ENCODE peak calls at places on chromosome 21, in nine cellular contexts. J is RKO, U is mucosa of descending colon, L is smooth muscle cell of the brain vasculature, F is amygdala, G is AML-193, Q is prostate gland, I is NCI-H1092 treated with DMSO at 0.1 percent for 48 hours, S is PC-3. C is an unnamed sample.

GRCh38 chr21:38306833-38307232 is 50.0 kb downstream of the KCNJ15 start:
- DNase-seq in J (no peak), U (no peak), L (no peak), F (no peak), G (no peak), Q (no peak), I (no peak), S (no peak), C (no peak)

GRCh38 chr21:39863111-39863510 is 4.1 kb upstream of the PCP4 start:
- DNase-seq in J (no peak), U (no peak), L (no peak), F (no peak), G (no peak), Q (no peak), I (peak; percentile 95), S (peak; percentile 59), C (peak; percentile 25)

GRCh38 chr21:17612023-17612564 is 607 bp downstream of the BTG3 start:
- DNase-seq in J (peak; percentile 29), U (peak; percentile 76), L (no peak), F (no peak), G (no peak), Q (peak; percentile 25), I (peak; percentile 42), S (no peak), C (peak; percentile 53)

GRCh38 chr21:44802396-44803153 is 955 bp upstream of the UBE2G2 start:
- DNase-seq in J (peak; percentile 61), U (no peak), L (no peak), F (no peak), G (no peak), Q (no peak), I (no peak), S (peak; percentile 51), C (peak; percentile 21)

GRCh38 chr21:45511007-45511406 is 31.2 kb downstream of the SLC19A1 start:
- DNase-seq in J (no peak), U (peak; percentile 31), L (no peak), F (no peak), G (no peak), Q (no peak), I (no peak), S (no peak), C (no peak)

GRCh38 chr21:45531393-45532215 is 10.6 kb downstream of the SLC19A1 start:
- DNase-seq in J (no peak), U (peak; percentile 52), L (no peak), F (no peak), G (no peak), Q (no peak), I (no peak), S (no peak), C (no peak)

GRCh38 chr21:16789636-16790035 is 723.2 kb upstream of the CXADR start:
- DNase-seq in J (no peak), U (no peak), L (no peak), F (no peak), G (no peak), Q (no peak), I (no peak), S (no peak), C (no peak)

GRCh38 chr21:44738621-44739020 is 27.2 kb upstream of the TSPEAR start:
- DNase-seq in J (no peak), U (no peak), L (no peak), F (no peak), G (no peak), Q (no peak), I (no peak), S (no peak), C (no peak)

GRCh38 chr21:29148535-29148934 is 18.1 kb downstream of the MAP3K7CL start:
- DNase-seq in J (no peak), U (no peak), L (no peak), F (no peak), G (peak; percentile 73), Q (peak; percentile 47), I (no peak), S (no peak), C (no peak)

GRCh38 chr21:34807881-34808568 is 139.2 kb downstream of the CLIC6 start:
- DNase-seq in J (peak; percentile 83), U (no peak), L (peak; percentile 59), F (no peak), G (no peak), Q (no peak), I (no peak), S (peak; percentile 87), C (no peak)

GRCh38 chr21:31668651-31669491 is 9.4 kb downstream of the SOD1 start:
- DNase-seq in J (no peak), U (no peak), L (no peak), F (no peak), G (no peak), Q (no peak), I (no peak), S (no peak), C (no peak)

GRCh38 chr21:25561668-25562641 is 45.3 kb downstream of the MRPL39 start:
- DNase-seq in J (peak; percentile 74), U (peak; percentile 76), L (no peak), F (no peak), G (peak; percentile 69), Q (no peak), I (no peak), S (no peak), C (peak; percentile 81)

GRCh38 chr21:41598561-41599511 is 90.9 kb upstream of the TMPRSS2 start:
- DNase-seq in J (no peak), U (no peak), L (no peak), F (no peak), G (no peak), Q (no peak), I (peak; percentile 77), S (no peak), C (no peak)

GRCh38 chr21:29164330-29164942 is 34.0 kb downstream of the MAP3K7CL start:
- DNase-seq in J (peak; percentile 83), U (no peak), L (peak; percentile 79), F (no peak), G (peak; percentile 54), Q (no peak), I (peak; percentile 27), S (peak; percentile 86), C (peak; percentile 65)

GRCh38 chr21:33022828-33023573 is 2.7 kb upstream of the OLIG2 start:
- DNase-seq in J (no peak), U (no peak), L (no peak), F (no peak), G (no peak), Q (no peak), I (no peak), S (no peak), C (no peak)

GRCh38 chr21:17925900-17926299 is 106.7 kb upstream of the C21orf91 start:
- DNase-seq in J (peak; percentile 61), U (no peak), L (peak; percentile 20), F (no peak), G (peak; percentile 21), Q (no peak), I (peak; percentile 57), S (peak; percentile 50), C (no peak)

GRCh38 chr21:37461494-37461893 is 94.9 kb downstream of the DYRK1A start:
- DNase-seq in J (no peak), U (no peak), L (no peak), F (no peak), G (no peak), Q (no peak), I (no peak), S (no peak), C (no peak)

GRCh38 chr21:21921410-21922232 is 923.4 kb downstream of the NCAM2 start:
- DNase-seq in J (peak; percentile 2), U (no peak), L (no peak), F (no peak), G (no peak), Q (no peak), I (peak; percentile 32), S (peak; percentile 65), C (peak; percentile 5)

GRCh38 chr21:17679002-17679600 is 66.4 kb upstream of the BTG3 start:
- DNase-seq in J (peak; percentile 82), U (no peak), L (peak; percentile 15), F (no peak), G (peak; percentile 69), Q (peak; percentile 37), I (peak; percentile 81), S (peak; percentile 77), C (peak; percentile 65)

GRCh38 chr21:31343680-31344480 is at the start of gene TIAM1:
- DNase-seq in J (no peak), U (no peak), L (no peak), F (peak; percentile 59), G (no peak), Q (peak; percentile 33), I (peak; percentile 25), S (peak; percentile 89), C (peak; percentile 4)

GRCh38 chr21:17402885-17403477 is 109.9 kb upstream of the CXADR start:
- DNase-seq in J (no peak), U (no peak), L (no peak), F (no peak), G (no peak), Q (no peak), I (no peak), S (no peak), C (no peak)

GRCh38 chr21:41210405-41211040 is 42.6 kb downstream of the BACE2 start:
- DNase-seq in J (no peak), U (no peak), L (no peak), F (no peak), G (no peak), Q (no peak), I (no peak), S (no peak), C (no peak)

GRCh38 chr21:33058468-33059318 is 11.2 kb upstream of the OLIG1 start:
- DNase-seq in J (no peak), U (no peak), L (no peak), F (peak; percentile 29), G (peak; percentile 39), Q (peak; percentile 53), I (peak; percentile 37), S (no peak), C (no peak)

GRCh38 chr21:39788383-39788782 is 43.4 kb downstream of the IGSF5 start:
- DNase-seq in J (peak; percentile 92), U (peak; percentile 63), L (peak; percentile 17), F (peak; percentile 42), G (peak; percentile 0), Q (peak; percentile 89), I (peak; percentile 72), S (peak; percentile 89), C (peak; percentile 54)

GRCh38 chr21:45513003-45513706 is 29.1 kb downstream of the SLC19A1 start:
- DNase-seq in J (no peak), U (peak; percentile 50), L (no peak), F (no peak), G (no peak), Q (peak; percentile 85), I (no peak), S (peak; percentile 94), C (no peak)

GRCh38 chr21:36466061-36466511 is 13.8 kb downstream of the CLDN14 start:
- DNase-seq in J (no peak), U (no peak), L (no peak), F (no peak), G (no peak), Q (no peak), I (no peak), S (peak; percentile 89), C (no peak)

GRCh38 chr21:35857082-35857481 is 203.2 kb downstream of the SETD4 start:
- DNase-seq in J (no peak), U (no peak), L (no peak), F (no peak), G (no peak), Q (no peak), I (no peak), S (no peak), C (no peak)

GRCh38 chr21:40070871-40071270 is 203.6 kb downstream of the PCP4 start:
- DNase-seq in J (no peak), U (no peak), L (no peak), F (no peak), G (no peak), Q (peak; percentile 47), I (no peak), S (no peak), C (no peak)

C was measured in small intestine.